ENCODE peak calls at places on chromosomes 13 and 19, in five cellular contexts. One of them, this sample, is unnamed.

GRCh38 chr13:51645154-51645650 is 60.9 kb downstream of the WDFY2 start:
- DNase-seq in colonic mucosa: no peak
- DNase-seq in fibroblast of lung: peak
- DNase-seq in GM12865: peak
- DNase-seq in mucosa of descending colon: no peak
- DNase-seq in this sample: no peak

GRCh38 chr19:30406220-30406944 is 34.2 kb downstream of the ZNF536 start:
- DNase-seq in fibroblast of lung: no peak
- DNase-seq in colonic mucosa: no peak
- DNase-seq in mucosa of descending colon: peak
- DNase-seq in GM12865: peak
- DNase-seq in this sample: no peak

GRCh38 chr19:51531349-51532315 is at the start of gene SIGLEC6:
- DNase-seq in mucosa of descending colon: peak
- DNase-seq in fibroblast of lung: no peak
- DNase-seq in colonic mucosa: peak
- DNase-seq in GM12865: peak
- DNase-seq in this sample: peak

GRCh38 chr13:30776661-30777060 is 41.3 kb downstream of the ALOX5AP start:
- DNase-seq in GM12865: peak
- DNase-seq in colonic mucosa: no peak
- DNase-seq in fibroblast of lung: no peak
- DNase-seq in mucosa of descending colon: no peak
- DNase-seq in this sample: no peak

GRCh38 chr19:23528376-23528775 is 133.1 kb upstream of the ZNF91 start:
- DNase-seq in GM12865: no peak
- DNase-seq in fibroblast of lung: no peak
- DNase-seq in colonic mucosa: no peak
- DNase-seq in mucosa of descending colon: no peak
- DNase-seq in this sample: no peak

GRCh38 chr13:63433546-63434150 is 2018.0 kb upstream of the PCDH20 start:
- DNase-seq in colonic mucosa: no peak
- DNase-seq in fibroblast of lung: peak
- DNase-seq in GM12865: no peak
- DNase-seq in mucosa of descending colon: no peak
- DNase-seq in this sample: no peak

GRCh38 chr19:4902796-4903195 is at the start of gene ARRDC5:
- DNase-seq in GM12865: no peak
- DNase-seq in fibroblast of lung: no peak
- DNase-seq in colonic mucosa: no peak
- DNase-seq in mucosa of descending colon: no peak
- DNase-seq in this sample: no peak

GRCh38 chr13:106753241-106753640 is 185.3 kb upstream of the ARGLU1 start:
- DNase-seq in colonic mucosa: no peak
- DNase-seq in mucosa of descending colon: peak
- DNase-seq in fibroblast of lung: no peak
- DNase-seq in GM12865: no peak
- DNase-seq in this sample: no peak

GRCh38 chr19:7926021-7926726 is at the start of gene CTXN1:
- DNase-seq in colonic mucosa: peak
- DNase-seq in GM12865: peak
- DNase-seq in mucosa of descending colon: peak
- DNase-seq in fibroblast of lung: peak
- DNase-seq in this sample: no peak

GRCh38 chr19:49462492-49462891 is 9.5 kb downstream of the ALDH16A1 start:
- DNase-seq in mucosa of descending colon: no peak
- DNase-seq in colonic mucosa: no peak
- DNase-seq in GM12865: no peak
- DNase-seq in fibroblast of lung: no peak
- DNase-seq in this sample: no peak

GRCh38 chr13:40355126-40355719 is 311.2 kb downstream of the FOXO1 start:
- DNase-seq in GM12865: no peak
- DNase-seq in colonic mucosa: no peak
- DNase-seq in fibroblast of lung: no peak
- DNase-seq in mucosa of descending colon: no peak
- DNase-seq in this sample: no peak

GRCh38 chr19:33697766-33698165 is 76.0 kb downstream of the CHST8 start:
- DNase-seq in fibroblast of lung: no peak
- DNase-seq in mucosa of descending colon: no peak
- DNase-seq in colonic mucosa: no peak
- DNase-seq in GM12865: no peak
- DNase-seq in this sample: peak

GRCh38 chr13:110234532-110234931 is 72.4 kb downstream of the COL4A1 start:
- DNase-seq in GM12865: no peak
- DNase-seq in mucosa of descending colon: no peak
- DNase-seq in fibroblast of lung: no peak
- DNase-seq in colonic mucosa: no peak
- DNase-seq in this sample: no peak

GRCh38 chr13:33649212-33649917 is 168.6 kb upstream of the RFC3 start:
- DNase-seq in fibroblast of lung: peak
- DNase-seq in mucosa of descending colon: no peak
- DNase-seq in colonic mucosa: no peak
- DNase-seq in GM12865: no peak
- DNase-seq in this sample: no peak

GRCh38 chr19:48390188-48391099 is 907 bp downstream of the KDELR1 start:
- DNase-seq in mucosa of descending colon: peak
- DNase-seq in GM12865: peak
- DNase-seq in fibroblast of lung: peak
- DNase-seq in colonic mucosa: peak
- DNase-seq in this sample: no peak

GRCh38 chr13:23969672-23970071 is 72.4 kb upstream of the C1QTNF9B start:
- DNase-seq in fibroblast of lung: peak
- DNase-seq in GM12865: no peak
- DNase-seq in mucosa of descending colon: no peak
- DNase-seq in colonic mucosa: no peak
- DNase-seq in this sample: no peak

GRCh38 chr19:35166100-35167063 is 11.8 kb downstream of the FXYD5 start:
- DNase-seq in GM12865: no peak
- DNase-seq in fibroblast of lung: no peak
- DNase-seq in mucosa of descending colon: no peak
- DNase-seq in colonic mucosa: no peak
- DNase-seq in this sample: no peak

GRCh38 chr19:53808710-53809125 is 15.4 kb downstream of the NLRP12 start:
- DNase-seq in GM12865: no peak
- DNase-seq in fibroblast of lung: peak
- DNase-seq in mucosa of descending colon: no peak
- DNase-seq in colonic mucosa: no peak
- DNase-seq in this sample: no peak
- TF ChIP-seq CTCF in GM12865: no peak
- TF ChIP-seq CTCF in fibroblast of lung: peak
- TF ChIP-seq CTCF in mucosa of descending colon: no peak
- TF ChIP-seq CTCF in colonic mucosa: peak
- TF ChIP-seq CTCF in this sample: peak

DNA sequence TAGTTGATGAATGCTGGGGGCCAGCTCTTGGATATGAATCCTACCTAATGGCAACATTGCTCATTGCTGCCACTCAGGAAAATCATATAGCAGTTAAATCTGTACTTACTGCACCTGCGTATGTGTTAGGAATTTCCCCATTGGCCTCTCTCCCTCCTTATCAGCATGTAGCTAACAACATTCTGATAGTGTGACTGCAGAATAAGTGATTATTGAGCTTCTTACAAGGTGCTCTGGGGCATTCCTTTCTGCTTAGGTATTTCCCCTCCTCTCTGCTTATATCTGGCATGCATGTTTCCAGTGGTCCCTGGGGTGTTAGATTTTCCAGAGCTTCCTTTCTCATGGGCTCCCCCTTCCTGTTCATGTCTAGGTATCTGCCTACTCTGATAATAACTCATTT is 414.1 kb upstream of the SLITRK1 start:
- DNase-seq in fibroblast of lung: peak
- DNase-seq in GM12865: no peak
- DNase-seq in colonic mucosa: no peak
- DNase-seq in mucosa of descending colon: no peak
- DNase-seq in this sample: no peak
- TF ChIP-seq CTCF in fibroblast of lung: no peak
- TF ChIP-seq CTCF in GM12865: no peak
- TF ChIP-seq CTCF in colonic mucosa: no peak
- TF ChIP-seq CTCF in mucosa of descending colon: no peak
- TF ChIP-seq CTCF in this sample: no peak

GRCh38 chr19:56823417-56823816 is 17.1 kb downstream of the PEG3 start:
- DNase-seq in GM12865: no peak
- DNase-seq in fibroblast of lung: no peak
- DNase-seq in mucosa of descending colon: no peak
- DNase-seq in colonic mucosa: no peak
- DNase-seq in this sample: no peak

GRCh38 chr19:56821675-56822074 is 18.9 kb downstream of the PEG3 start:
- DNase-seq in mucosa of descending colon: no peak
- DNase-seq in fibroblast of lung: no peak
- DNase-seq in GM12865: no peak
- DNase-seq in colonic mucosa: no peak
- DNase-seq in this sample: no peak

GRCh38 chr19:56822755-56823154 is 17.8 kb downstream of the PEG3 start:
- DNase-seq in mucosa of descending colon: no peak
- DNase-seq in fibroblast of lung: no peak
- DNase-seq in GM12865: no peak
- DNase-seq in colonic mucosa: no peak
- DNase-seq in this sample: no peak

GRCh38 chr19:56823956-56824355 is 16.6 kb downstream of the PEG3 start:
- DNase-seq in mucosa of descending colon: no peak
- DNase-seq in GM12865: no peak
- DNase-seq in colonic mucosa: no peak
- DNase-seq in fibroblast of lung: no peak
- DNase-seq in this sample: no peak

DNA sequence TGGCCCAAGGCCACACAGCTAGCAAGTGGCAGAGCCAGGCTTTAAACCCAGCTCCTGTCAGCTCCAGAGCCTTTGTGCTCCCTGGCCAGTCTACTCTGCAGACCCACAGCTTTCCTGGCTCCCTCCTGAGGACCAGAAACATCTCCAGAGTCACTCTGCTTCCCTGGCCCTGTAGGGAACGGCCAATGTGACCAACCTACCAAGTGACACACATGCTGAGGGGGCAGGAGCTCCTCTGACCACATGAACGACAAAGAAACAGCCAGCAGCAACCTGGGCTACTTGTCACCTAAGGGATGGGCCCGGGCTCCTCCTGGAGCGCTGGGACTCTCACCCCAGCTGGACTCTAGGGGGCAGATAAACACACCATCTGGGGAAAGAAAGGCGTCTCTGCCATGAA is 19.3 kb downstream of the PEG3 start:
- DNase-seq in colonic mucosa: no peak
- DNase-seq in GM12865: no peak
- DNase-seq in fibroblast of lung: no peak
- DNase-seq in mucosa of descending colon: no peak
- DNase-seq in this sample: no peak
- TF ChIP-seq CTCF in colonic mucosa: no peak
- TF ChIP-seq CTCF in GM12865: no peak
- TF ChIP-seq CTCF in fibroblast of lung: no peak
- TF ChIP-seq CTCF in mucosa of descending colon: no peak
- TF ChIP-seq CTCF in this sample: no peak

GRCh38 chr19:2538096-2538757 is 62.3 kb downstream of the GADD45B start:
- DNase-seq in colonic mucosa: no peak
- DNase-seq in mucosa of descending colon: no peak
- DNase-seq in fibroblast of lung: no peak
- DNase-seq in GM12865: no peak
- DNase-seq in this sample: no peak

GRCh38 chr19:2540251-2540645 is 64.3 kb downstream of the GADD45B start:
- DNase-seq in colonic mucosa: no peak
- DNase-seq in fibroblast of lung: no peak
- DNase-seq in GM12865: no peak
- DNase-seq in mucosa of descending colon: no peak
- DNase-seq in this sample: no peak

GRCh38 chr19:2543463-2544442 is 67.8 kb downstream of the GADD45B start:
- DNase-seq in colonic mucosa: peak
- DNase-seq in GM12865: peak
- DNase-seq in mucosa of descending colon: peak
- DNase-seq in fibroblast of lung: peak
- DNase-seq in this sample: peak

GRCh38 chr19:2542341-2543069 is 66.6 kb downstream of the GADD45B start:
- DNase-seq in fibroblast of lung: peak
- DNase-seq in mucosa of descending colon: no peak
- DNase-seq in colonic mucosa: no peak
- DNase-seq in GM12865: peak
- DNase-seq in this sample: no peak

GRCh38 chr19:2540646-2541454 is 64.9 kb downstream of the GADD45B start:
- DNase-seq in fibroblast of lung: peak
- DNase-seq in GM12865: no peak
- DNase-seq in mucosa of descending colon: peak
- DNase-seq in colonic mucosa: peak
- DNase-seq in this sample: peak
- TF ChIP-seq CTCF in fibroblast of lung: peak
- TF ChIP-seq CTCF in GM12865: no peak
- TF ChIP-seq CTCF in mucosa of descending colon: no peak
- TF ChIP-seq CTCF in colonic mucosa: no peak
- TF ChIP-seq CTCF in this sample: peak

GRCh38 chr19:11737964-11738745 is 591 bp downstream of the ZNF823 start:
- DNase-seq in fibroblast of lung: peak
- DNase-seq in GM12865: peak
- DNase-seq in colonic mucosa: peak
- DNase-seq in mucosa of descending colon: peak
- DNase-seq in this sample: no peak
- TF ChIP-seq CTCF in fibroblast of lung: no peak
- TF ChIP-seq CTCF in GM12865: no peak
- TF ChIP-seq CTCF in colonic mucosa: no peak
- TF ChIP-seq CTCF in mucosa of descending colon: no peak
- TF ChIP-seq CTCF in this sample: peak

GRCh38 chr19:3250675-3251074 is 26.2 kb downstream of the CELF5 start:
- DNase-seq in GM12865: peak
- DNase-seq in fibroblast of lung: no peak
- DNase-seq in mucosa of descending colon: peak
- DNase-seq in colonic mucosa: peak
- DNase-seq in this sample: no peak
- TF ChIP-seq CTCF in GM12865: peak
- TF ChIP-seq CTCF in fibroblast of lung: peak
- TF ChIP-seq CTCF in mucosa of descending colon: peak
- TF ChIP-seq CTCF in colonic mucosa: peak
- TF ChIP-seq CTCF in this sample: peak

GRCh38 chr13:111876506-111876905 is 190.4 kb upstream of the SOX1 start:
- DNase-seq in fibroblast of lung: no peak
- DNase-seq in mucosa of descending colon: no peak
- DNase-seq in colonic mucosa: no peak
- DNase-seq in GM12865: no peak
- DNase-seq in this sample: peak

GRCh38 chr13:111877906-111878305 is 189.0 kb upstream of the SOX1 start:
- DNase-seq in mucosa of descending colon: no peak
- DNase-seq in colonic mucosa: no peak
- DNase-seq in GM12865: no peak
- DNase-seq in fibroblast of lung: no peak
- DNase-seq in this sample: peak

GRCh38 chr13:111874981-111875380 is 192.0 kb upstream of the SOX1 start:
- DNase-seq in fibroblast of lung: no peak
- DNase-seq in GM12865: no peak
- DNase-seq in colonic mucosa: no peak
- DNase-seq in mucosa of descending colon: no peak
- DNase-seq in this sample: peak

GRCh38 chr13:111873676-111874178 is 193.2 kb upstream of the SOX1 start:
- DNase-seq in mucosa of descending colon: no peak
- DNase-seq in GM12865: no peak
- DNase-seq in colonic mucosa: no peak
- DNase-seq in fibroblast of lung: no peak
- DNase-seq in this sample: peak

GRCh38 chr13:111875922-111876321 is 191.0 kb upstream of the SOX1 start:
- DNase-seq in fibroblast of lung: no peak
- DNase-seq in GM12865: no peak
- DNase-seq in colonic mucosa: no peak
- DNase-seq in mucosa of descending colon: no peak
- DNase-seq in this sample: peak
- TF ChIP-seq CTCF in fibroblast of lung: no peak
- TF ChIP-seq CTCF in GM12865: no peak
- TF ChIP-seq CTCF in colonic mucosa: no peak
- TF ChIP-seq CTCF in mucosa of descending colon: no peak
- TF ChIP-seq CTCF in this sample: no peak

This sample was measured in chondrocyte.